ENCODE peak calls at places on chromosomes 2 and 18, in ten cellular contexts. X is right lobe of liver, Y is fibroblast of pulmonary artery, T is HFF-Myc, N is neural crest cell, R is HCT116, F is sigmoid colon, D is ovary, C is AG10803, H is GM12865. Q is an unnamed sample.

GRCh38 chr2:241189093-241189855 is 797 bp downstream of the ANO7 start:
- DNase-seq in X (no peak), Y (no peak), T (no peak), N (no peak), R (no peak), F (no peak), D (no peak), C (no peak), H (no peak), Q (no peak)

GRCh38 chr2:99858951-99859596 is 283.3 kb downstream of the AFF3 start:
- DNase-seq in X (no peak), Y (no peak), T (no peak), N (no peak), R (no peak), F (no peak), D (no peak), C (peak; percentile 86), H (no peak), Q (no peak)

GRCh38 chr2:239606955-239607794 is 206.4 kb upstream of the HDAC4 start:
- DNase-seq in X (no peak), Y (no peak), T (no peak), N (no peak), R (no peak), F (no peak), D (no peak), C (no peak), H (no peak), Q (no peak)

GRCh38 chr2:10368491-10369231 is 66.0 kb downstream of the HPCAL1 start:
- DNase-seq in X (peak; percentile 91), Y (no peak), T (no peak), N (no peak), R (no peak), F (no peak), D (no peak), C (no peak), H (no peak), Q (no peak)

GRCh38 chr2:62199392-62200125 is 3.6 kb downstream of the B3GNT2 start:
- DNase-seq in X (no peak), Y (peak; percentile 50), T (no peak), N (no peak), R (no peak), F (no peak), D (no peak), C (peak; percentile 60), H (peak; percentile 61), Q (no peak)

GRCh38 chr2:43745457-43745856 is 28.4 kb upstream of the DYNC2LI1 start:
- DNase-seq in X (no peak), Y (peak; percentile 58), T (no peak), N (no peak), R (no peak), F (no peak), D (no peak), C (peak; percentile 77), H (no peak), Q (peak; percentile 19)

GRCh38 chr2:222298311-222299150 is at the start of gene PAX3:
- DNase-seq in X (no peak), Y (no peak), T (no peak), N (peak; percentile 71), R (no peak), F (no peak), D (no peak), C (peak; percentile 91), H (no peak), Q (no peak)

GRCh38 chr2:147515213-147515612 is 329.6 kb upstream of the ACVR2A start:
- DNase-seq in X (no peak), Y (no peak), T (no peak), N (no peak), R (no peak), F (no peak), D (no peak), C (no peak), H (no peak), Q (no peak)

GRCh38 chr2:238065447-238065846 is 4.6 kb downstream of the SCLY start:
- DNase-seq in X (no peak), Y (no peak), T (no peak), N (no peak), R (no peak), F (no peak), D (no peak), C (no peak), H (no peak), Q (no peak)

GRCh38 chr2:238067939-238068338 is 7.1 kb downstream of the SCLY start:
- DNase-seq in X (no peak), Y (no peak), T (no peak), N (no peak), R (no peak), F (no peak), D (no peak), C (no peak), H (no peak), Q (no peak)

GRCh38 chr2:238066218-238066617 is 5.4 kb downstream of the SCLY start:
- DNase-seq in X (no peak), Y (no peak), T (no peak), N (no peak), R (no peak), F (no peak), D (no peak), C (no peak), H (no peak), Q (no peak)

GRCh38 chr2:238069021-238069709 is 8.4 kb downstream of the SCLY start:
- DNase-seq in X (no peak), Y (no peak), T (no peak), N (no peak), R (no peak), F (no peak), D (no peak), C (no peak), H (no peak), Q (no peak)

DNA sequence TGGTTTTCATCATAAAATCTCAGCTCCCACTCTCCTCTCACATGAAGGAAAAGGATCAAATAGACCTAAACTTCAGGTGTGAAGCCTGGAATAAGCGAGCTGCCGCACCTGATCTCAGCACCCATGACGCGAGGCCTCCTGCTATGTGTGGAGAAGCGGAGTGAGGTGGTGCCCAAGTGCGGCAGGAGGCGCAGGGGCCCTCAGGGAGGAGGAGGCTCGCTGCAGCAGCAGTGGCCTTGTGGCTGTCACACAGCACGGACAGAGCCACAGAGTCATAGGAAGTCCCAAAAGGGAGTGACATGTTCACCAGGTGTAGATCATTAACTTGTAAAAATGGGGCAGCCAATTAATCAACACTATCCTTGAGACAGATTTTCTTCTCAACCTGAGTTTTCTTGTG is 9.1 kb downstream of the SCLY start:
- DNase-seq in X (no peak), Y (no peak), T (no peak), N (no peak), R (no peak), F (no peak), D (no peak), C (no peak), H (no peak), Q (no peak)
- TF ChIP-seq CTCF in X (no peak), Y (no peak), T (no peak), N (no peak), R (no peak), F (no peak), D (no peak), C (no peak), H (no peak), Q (no peak)

DNA sequence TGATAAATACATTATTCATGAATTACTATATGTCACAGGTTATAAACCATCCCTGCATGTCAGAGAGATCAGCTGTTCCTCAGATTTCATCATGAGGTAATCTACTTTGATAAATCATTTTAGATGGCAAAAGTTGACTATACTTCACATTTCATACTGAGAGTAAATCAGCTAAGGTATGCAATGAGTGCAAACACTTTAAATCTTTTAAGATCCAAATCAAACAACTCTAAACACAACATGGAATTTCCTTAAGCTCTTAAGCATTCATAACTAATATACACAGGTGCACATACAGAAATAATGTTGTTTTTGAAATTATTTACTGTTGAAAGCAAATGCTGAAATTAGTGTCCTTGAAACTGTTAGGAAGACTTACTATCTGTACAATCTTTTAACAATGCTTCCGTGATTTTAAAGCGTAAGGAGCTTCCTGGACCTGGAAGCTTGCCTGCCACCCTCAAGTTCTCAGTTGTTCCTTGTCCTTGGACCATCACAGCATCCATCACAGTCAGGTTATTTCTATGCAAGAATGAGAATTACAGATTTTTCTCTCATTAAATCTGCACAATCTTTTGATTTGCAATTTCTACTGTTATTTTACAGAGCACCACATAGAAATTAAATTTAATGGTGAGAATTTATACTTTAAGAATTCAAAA is 83.2 kb downstream of the ZAP70 start:
- DNase-seq in X (no peak), Y (no peak), T (no peak), N (no peak), R (no peak), F (no peak), D (no peak), C (no peak), H (no peak), Q (no peak)
- TF ChIP-seq CTCF in X (no peak), Y (no peak), T (no peak), N (no peak), R (no peak), F (no peak), D (no peak), C (no peak), H (no peak), Q (no peak)

GRCh38 chr2:132417430-132418035 is 928 bp downstream of the GPR39 start:
- DNase-seq in X (no peak), Y (no peak), T (no peak), N (no peak), R (no peak), F (no peak), D (no peak), C (no peak), H (no peak), Q (no peak)

GRCh38 chr2:132420776-132421175 is 4.2 kb downstream of the GPR39 start:
- DNase-seq in X (no peak), Y (no peak), T (no peak), N (no peak), R (no peak), F (no peak), D (no peak), C (no peak), H (no peak), Q (no peak)

GRCh38 chr2:132416996-132417395 is 391 bp downstream of the GPR39 start:
- DNase-seq in X (no peak), Y (no peak), T (no peak), N (no peak), R (no peak), F (no peak), D (no peak), C (no peak), H (no peak), Q (no peak)

GRCh38 chr2:132424526-132425121 is 8.0 kb downstream of the GPR39 start:
- DNase-seq in X (peak; percentile 70), Y (peak; percentile 36), T (no peak), N (no peak), R (no peak), F (no peak), D (no peak), C (peak; percentile 67), H (no peak), Q (no peak)

GRCh38 chr2:132421198-132421780 is 4.7 kb downstream of the GPR39 start:
- DNase-seq in X (no peak), Y (no peak), T (no peak), N (no peak), R (no peak), F (no peak), D (no peak), C (no peak), H (no peak), Q (no peak)
- TF ChIP-seq CTCF in X (peak; percentile 16), Y (peak; percentile 19), T (no peak), N (no peak), R (peak; percentile 17), F (no peak), D (no peak), C (peak; percentile 29), H (no peak), Q (peak; percentile 24)

GRCh38 chr18:21112140-21112473 is 494 bp upstream of the ROCK1 start:
- DNase-seq in X (no peak), Y (no peak), T (no peak), N (no peak), R (no peak), F (no peak), D (no peak), C (no peak), H (no peak), Q (no peak)

GRCh38 chr18:21117385-21118135 is 5.9 kb upstream of the ROCK1 start:
- DNase-seq in X (no peak), Y (peak; percentile 79), T (peak; percentile 77), N (no peak), R (no peak), F (no peak), D (no peak), C (peak; percentile 93), H (no peak), Q (peak; percentile 74)

GRCh38 chr18:21112543-21113105 is 1.0 kb upstream of the ROCK1 start:
- DNase-seq in X (no peak), Y (peak; percentile 16), T (no peak), N (no peak), R (no peak), F (no peak), D (no peak), C (peak; percentile 19), H (no peak), Q (no peak)

GRCh38 chr18:21111351-21112139 is at the start of gene ROCK1:
- DNase-seq in X (peak; percentile 99), Y (peak; percentile 98), T (peak; percentile 85), N (peak; percentile 98), R (peak; percentile 89), F (peak; percentile 99), D (peak; percentile 99), C (peak; percentile 98), H (peak; percentile 98), Q (peak; percentile 96)

GRCh38 chr18:21115519-21116411 is 4.2 kb upstream of the ROCK1 start:
- DNase-seq in X (no peak), Y (peak; percentile 26), T (peak; percentile 44), N (no peak), R (no peak), F (no peak), D (no peak), C (peak; percentile 94), H (no peak), Q (peak; percentile 56)
- TF ChIP-seq CTCF in X (no peak), Y (no peak), T (peak; percentile 7), N (no peak), R (no peak), F (no peak), D (no peak), C (peak; percentile 30), H (no peak), Q (peak; percentile 3)

Q was measured in AG09319.